ENCODE peak calls at places on chromosomes 4 and X, in nine cellular contexts. W is bronchial epithelial cell; N is KBM-7; R is iPS DF 19.7; E is activated T-cell treated with anti-CD3 and anti-CD28 coated beads for 24 hours; T is sciatic nerve; P is activated CD8-positive, alpha-beta memory T cell treated with anti-CD3 and anti-CD28 coated beads for 48 hours; L is right cardiac atrium; K is stimulated activated CD4-positive, alpha-beta T cell treated with anti-CD3 and anti-CD28 coated beads, Interleukin-15, amount 100 ng/mL, for 1 hour. S is an unnamed sample.

GRCh38 chr4:118801895-118802575 is 33.9 kb downstream of the SEC24D start:
- DNase-seq in N (no peak), R (no peak), T (no peak), K (no peak), W (no peak), P (no peak), E (no peak), L (no peak), S (no peak)

GRCh38 chr4:8554555-8555100 is 25.6 kb upstream of the GPR78 start:
- DNase-seq in K (no peak), P (no peak), R (no peak), L (no peak), E (no peak), T (no peak), W (no peak), N (no peak), S (no peak)

GRCh38 chrX:108148524-108148923 is 56.9 kb downstream of the ATG4A start:
- DNase-seq in T (no peak), L (no peak), R (no peak), K (no peak), E (no peak), P (no peak), W (no peak), N (no peak), S (no peak)

GRCh38 chr4:163165217-163166017 is 1.3 kb downstream of the NAF1 start:
- DNase-seq in L (no peak), K (no peak), T (no peak), W (peak), R (no peak), E (no peak), P (no peak), N (peak), S (no peak)

GRCh38 chr4:7195138-7195510 is 2.8 kb downstream of the SORCS2 start:
- DNase-seq in N (no peak), W (no peak), P (no peak), T (no peak), R (no peak), K (no peak), L (no peak), E (no peak), S (peak)

GRCh38 chr4:161926033-161926828 is 237.6 kb downstream of the FSTL5 start:
- DNase-seq in P (no peak), N (peak), T (no peak), L (no peak), K (no peak), E (no peak), W (no peak), R (no peak), S (no peak)

GRCh38 chr4:30863031-30863430 is 142.9 kb downstream of the PCDH7 start:
- DNase-seq in L (no peak), W (peak), T (no peak), R (no peak), P (no peak), E (no peak), N (no peak), K (no peak), S (no peak)

GRCh38 chr4:10590896-10591295 is 93.7 kb downstream of the CLNK start:
- DNase-seq in K (no peak), P (no peak), L (no peak), W (peak), T (no peak), E (no peak), R (no peak), N (no peak), S (no peak)

GRCh38 chr4:80142396-80143304 is 54.7 kb upstream of the PRDM8 start:
- DNase-seq in P (no peak), L (no peak), W (peak), K (no peak), T (no peak), E (no peak), N (peak), R (no peak), S (no peak)

GRCh38 chr4:14856927-14857220 is 145.4 kb upstream of the CPEB2 start:
- DNase-seq in R (no peak), W (no peak), P (no peak), T (no peak), N (no peak), E (no peak), K (no peak), L (no peak), S (no peak)

GRCh38 chrX:31392541-31392940 is 320.7 kb upstream of the FTHL17 start:
- DNase-seq in T (no peak), K (no peak), L (no peak), W (no peak), E (no peak), N (no peak), R (no peak), P (no peak), S (no peak)

GRCh38 chrX:153971632-153972367 is at the start of gene HCFC1:
- DNase-seq in N (peak), E (peak), P (peak), W (peak), K (peak), L (peak), R (no peak), T (peak), S (peak)

GRCh38 chrX:21975242-21975641 is 34.7 kb downstream of the SMS start:
- DNase-seq in L (no peak), T (no peak), W (no peak), P (no peak), E (no peak), R (no peak), N (no peak), K (no peak), S (no peak)

GRCh38 chr4:110371016-110371795 is 104.7 kb upstream of the ENPEP start:
- DNase-seq in T (no peak), P (no peak), K (no peak), W (no peak), E (no peak), R (no peak), N (no peak), L (no peak), S (no peak)

GRCh38 chrX:46577116-46578005 is 3.8 kb downstream of the CHST7 start:
- DNase-seq in N (no peak), T (no peak), W (peak), E (no peak), L (no peak), R (no peak), K (no peak), P (no peak), S (no peak)

GRCh38 chrX:43481601-43482000 is 174.5 kb upstream of the MAOA start:
- DNase-seq in K (no peak), T (no peak), W (no peak), L (no peak), N (peak), E (no peak), R (no peak), P (no peak), S (no peak)

GRCh38 chrX:69163936-69164741 is 1.1 kb downstream of the PJA1 start:
- DNase-seq in E (peak), N (peak), W (no peak), L (peak), K (peak), R (no peak), T (no peak), P (no peak), S (no peak)

GRCh38 chr4:83010111-83010521 is 507 bp downstream of the LIN54 start:
- DNase-seq in K (no peak), W (peak), T (no peak), E (no peak), P (no peak), L (no peak), R (no peak), N (peak), S (no peak)

GRCh38 chr4:87007345-87008181 is 72.8 kb downstream of the AFF1 start:
- DNase-seq in K (no peak), W (peak), E (peak), T (peak), N (peak), P (no peak), L (peak), R (no peak), S (peak)